ENCODE peak calls at places on chromosomes 16 and 17, in six cellular contexts. B is PC-3, D is A549, S is esophagus squamous epithelium, X is left lung, W is tibial nerve. V is an unnamed sample.

GRCh38 chr17:58264407-58265103 is 16.2 kb downstream of the MPO start:
- DNase-seq in B (no peak), D (no peak), S (no peak), X (no peak), W (no peak), V (no peak)

GRCh38 chr16:27640277-27640600 is 90.3 kb downstream of the KATNIP start:
- DNase-seq in B (peak), D (no peak), S (no peak), X (no peak), W (no peak), V (no peak)

GRCh38 chr17:28390563-28390962 is 15.4 kb downstream of the SLC46A1 start:
- DNase-seq in B (no peak), D (no peak), S (no peak), X (no peak), W (no peak), V (no peak)

GRCh38 chr16:6684076-6684673 is 648.5 kb upstream of the RBFOX1 start:
- DNase-seq in B (peak), D (peak), S (no peak), X (no peak), W (no peak), V (no peak)

GRCh38 chr17:4101127-4101798 is 41.6 kb downstream of the ZZEF1 start:
- DNase-seq in B (no peak), D (no peak), S (no peak), X (no peak), W (no peak), V (no peak)

GRCh38 chr16:56637814-56638750 is at the start of gene MT1A:
- DNase-seq in B (no peak), D (peak), S (no peak), X (peak), W (peak), V (no peak)

GRCh38 chr17:28457890-28458289 is 15.6 kb upstream of the SLC13A2 start:
- DNase-seq in B (no peak), D (no peak), S (no peak), X (no peak), W (no peak), V (no peak)

GRCh38 chr17:16199093-16199492 is 16.2 kb downstream of the NCOR1 start:
- DNase-seq in B (no peak), D (no peak), S (no peak), X (no peak), W (peak), V (no peak)

GRCh38 chr17:73952136-73952497 is 251.4 kb upstream of the RPL38 start:
- DNase-seq in B (no peak), D (no peak), S (no peak), X (no peak), W (no peak), V (no peak)

GRCh38 chr17:57853695-57854094 is 3.9 kb upstream of the MRPS23 start:
- DNase-seq in B (no peak), D (no peak), S (no peak), X (no peak), W (no peak), V (no peak)

GRCh38 chr16:67241008-67241900 is 6.0 kb downstream of the FHOD1 start:
- DNase-seq in B (peak), D (peak), S (no peak), X (peak), W (no peak), V (peak)

GRCh38 chr17:41627316-41628072 is 3.1 kb upstream of the KRT17 start:
- DNase-seq in B (no peak), D (no peak), S (no peak), X (no peak), W (no peak), V (no peak)

GRCh38 chr17:58306131-58306951 is 22.3 kb downstream of the TSPOAP1 start:
- DNase-seq in B (no peak), D (no peak), S (no peak), X (no peak), W (no peak), V (no peak)

GRCh38 chr17:42920106-42920900 is 19.7 kb downstream of the G6PC1 start:
- DNase-seq in B (no peak), D (no peak), S (no peak), X (no peak), W (no peak), V (no peak)

GRCh38 chr17:49739662-49740271 is 24.2 kb downstream of the FAM117A start:
- DNase-seq in B (no peak), D (no peak), S (peak), X (peak), W (peak), V (no peak)

GRCh38 chr16:21302898-21303528 is 24.9 kb upstream of the CRYM start:
- DNase-seq in B (peak), D (peak), S (no peak), X (no peak), W (no peak), V (peak)

GRCh38 chr17:7729841-7730240 is 12.3 kb downstream of the DNAH2 start:
- DNase-seq in B (no peak), D (no peak), S (no peak), X (no peak), W (no peak), V (no peak)

GRCh38 chr16:48330133-48330846 is 54.9 kb downstream of the SIAH1 start:
- DNase-seq in B (no peak), D (no peak), S (no peak), X (no peak), W (no peak), V (no peak)

GRCh38 chr16:48335961-48336360 is 49.3 kb downstream of the SIAH1 start:
- DNase-seq in B (no peak), D (no peak), S (no peak), X (no peak), W (no peak), V (peak)

GRCh38 chr16:48332978-48333377 is 52.2 kb downstream of the SIAH1 start:
- DNase-seq in B (no peak), D (no peak), S (no peak), X (no peak), W (no peak), V (no peak)

GRCh38 chr16:48330847-48331204 is 54.4 kb downstream of the SIAH1 start:
- DNase-seq in B (no peak), D (no peak), S (no peak), X (no peak), W (no peak), V (no peak)

GRCh38 chr16:48334325-48334724 is 50.9 kb downstream of the SIAH1 start:
- DNase-seq in B (no peak), D (no peak), S (no peak), X (no peak), W (no peak), V (no peak)
- TF ChIP-seq CTCF in B (peak), D (no peak), S (no peak), X (no peak), W (no peak), V (no peak)

DNA sequence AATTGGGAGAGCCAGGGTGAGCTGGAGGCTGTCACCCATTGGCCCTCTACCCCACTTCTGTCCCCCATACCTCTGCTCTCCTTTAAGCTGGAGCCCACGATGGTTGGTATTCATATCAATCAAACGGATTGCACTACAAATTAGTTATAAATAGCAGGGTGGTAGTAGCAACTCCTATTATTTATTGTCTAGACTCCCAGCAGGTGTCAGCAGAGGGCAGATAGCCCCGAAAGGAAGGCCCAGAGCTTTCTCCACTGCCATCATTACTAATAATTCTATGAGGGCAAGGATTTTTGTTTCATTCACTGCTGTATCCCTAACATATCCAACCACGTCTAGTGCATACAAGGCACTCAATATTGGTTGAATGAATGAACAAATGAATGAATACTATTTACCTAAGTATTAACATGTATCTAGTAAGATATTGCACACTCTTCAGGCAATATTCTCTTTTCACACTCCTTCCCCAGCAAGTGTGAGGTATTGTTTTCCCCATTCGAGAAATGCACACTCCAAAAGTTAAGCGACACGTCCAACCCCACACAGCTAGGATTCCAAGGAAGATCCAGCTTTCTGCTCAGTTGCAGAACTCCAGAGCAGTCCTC is 6.3 kb downstream of the C17orf50 start:
- DNase-seq in B (peak), D (peak), S (no peak), X (no peak), W (peak), V (no peak)
- TF ChIP-seq CTCF in B (peak), D (peak), S (peak), X (peak), W (peak), V (peak)

GRCh38 chr17:82647593-82648164 is 565 bp downstream of the WDR45B start:
- DNase-seq in B (peak), D (peak), S (no peak), X (no peak), W (no peak), V (no peak)
- TF ChIP-seq CTCF in B (no peak), D (no peak), S (no peak), X (no peak), W (no peak), V (peak)

DNA sequence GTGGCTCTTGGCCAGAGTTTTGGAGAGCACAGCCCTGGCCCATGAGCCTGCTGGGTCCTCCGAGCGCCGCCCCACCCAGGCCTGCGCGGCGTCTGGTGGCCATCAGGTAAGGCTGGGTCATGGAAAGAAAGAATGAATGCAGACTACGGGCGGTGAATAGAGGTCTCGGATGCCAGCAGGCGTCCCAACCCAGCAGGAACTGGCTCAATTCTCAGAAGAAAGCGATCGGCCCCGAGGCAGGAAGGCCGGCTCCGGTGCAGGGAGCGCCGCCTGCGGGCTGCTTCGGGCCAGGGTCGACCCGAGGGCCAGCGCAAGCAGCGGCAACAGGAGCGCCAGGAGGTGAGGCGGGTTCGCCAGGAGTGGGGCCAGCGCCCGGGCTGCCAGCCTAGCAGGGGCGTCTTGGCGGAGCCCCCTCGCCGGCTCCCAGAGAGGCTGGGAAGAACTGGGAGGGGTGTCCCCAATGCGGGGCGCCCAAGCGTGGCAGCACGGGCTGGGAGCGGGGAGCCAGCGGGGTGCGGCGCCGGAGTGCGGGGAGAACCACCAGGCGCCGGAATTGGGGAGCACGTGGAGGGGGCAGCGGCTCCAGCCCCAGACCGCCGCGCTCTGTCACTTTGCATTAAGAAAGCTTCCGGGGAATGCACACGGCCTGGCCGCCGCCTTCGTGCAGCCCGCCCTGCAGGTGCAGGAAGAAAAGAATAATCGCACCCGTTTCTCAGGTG is 7.1 kb upstream of the TMC5 start:
- DNase-seq in B (peak), D (peak), S (no peak), X (peak), W (no peak), V (no peak)
- TF ChIP-seq CTCF in B (peak), D (peak), S (peak), X (no peak), W (no peak), V (no peak)

GRCh38 chr16:11100239-11100750 is 155.7 kb downstream of the SOCS1 start:
- DNase-seq in B (peak), D (no peak), S (no peak), X (no peak), W (peak), V (no peak)
- TF ChIP-seq CTCF in B (no peak), D (no peak), S (peak), X (no peak), W (no peak), V (peak)

GRCh38 chr17:44565866-44566443 is 8.7 kb downstream of the FZD2 start:
- DNase-seq in B (peak), D (no peak), S (no peak), X (no peak), W (no peak), V (no peak)
- TF ChIP-seq CTCF in B (peak), D (peak), S (no peak), X (no peak), W (no peak), V (peak)

GRCh38 chr16:23348579-23349469 is 46.7 kb downstream of the SCNN1B start:
- DNase-seq in B (no peak), D (no peak), S (no peak), X (no peak), W (no peak), V (no peak)
- TF ChIP-seq CTCF in B (no peak), D (no peak), S (no peak), X (no peak), W (no peak), V (no peak)

GRCh38 chr16:52553322-52553721 is 6.4 kb upstream of the TOX3 start:
- DNase-seq in B (no peak), D (no peak), S (no peak), X (no peak), W (no peak), V (no peak)
- TF ChIP-seq CTCF in B (no peak), D (peak), S (no peak), X (no peak), W (no peak), V (no peak)

GRCh38 chr17:31517524-31517923 is 126.0 kb downstream of the RAB11FIP4 start:
- DNase-seq in B (peak), D (no peak), S (no peak), X (no peak), W (no peak), V (no peak)
- TF ChIP-seq CTCF in B (peak), D (peak), S (no peak), X (no peak), W (no peak), V (peak)

V was measured in AG04449.